ENCODE peak calls at places on chromosomes 6 and 20, in four cellular contexts. S is PC-3, I is pulmonary artery endothelial cell, Y is NCI-H510A treated with DMSO at 0.1 percent for 48 hours. D is an unnamed sample.

GRCh38 chr6:122322824-122323223 is 76.6 kb upstream of the HSF2 start:
- DNase-seq in S (no peak), I (no peak), Y (peak), D (no peak)

GRCh38 chr20:53878262-53879047 is 191.9 kb downstream of the BCAS1 start:
- DNase-seq in S (no peak), I (no peak), Y (peak), D (no peak)

GRCh38 chr6:150456902-150457643 is 88.3 kb downstream of the IYD start:
- DNase-seq in S (no peak), I (no peak), Y (no peak), D (no peak)

GRCh38 chr20:35539756-35540212 is 2.1 kb upstream of the ERGIC3 start:
- DNase-seq in S (no peak), I (no peak), Y (peak), D (no peak)

GRCh38 chr6:109454483-109455160 is 950 bp downstream of the MICAL1 start:
- DNase-seq in S (no peak), I (no peak), Y (no peak), D (no peak)

GRCh38 chr6:163793584-163793983 is 379.1 kb downstream of the QKI start:
- DNase-seq in S (peak), I (no peak), Y (no peak), D (no peak)

GRCh38 chr6:34370371-34370770 is 22.1 kb downstream of the NUDT3 start:
- DNase-seq in S (no peak), I (peak), Y (no peak), D (peak)

GRCh38 chr6:19892250-19892649 is 55.1 kb downstream of the ID4 start:
- DNase-seq in S (peak), I (no peak), Y (peak), D (no peak)

GRCh38 chr6:47407295-47408281 is 70.0 kb upstream of the CD2AP start:
- DNase-seq in S (peak), I (no peak), Y (no peak), D (no peak)

D was measured in glomerular endothelial cell.